ENCODE peak calls at places on chromosomes 2 and 18, in nine cellular contexts. R is adrenal gland, O is endodermal cell, I is heart left ventricle, F is transverse colon, Q is neural progenitor cell, H is GM13977, N is psoas muscle, V is left lung. C is an unnamed sample.

GRCh38 chr2:203567786-203568185 is 32.7 kb upstream of the RAPH1 start:
- DNase-seq in N (no peak), O (no peak), Q (no peak), I (no peak), R (no peak), H (no peak), V (no peak), F (no peak), C (no peak)

GRCh38 chr2:109448946-109449788 is 164.6 kb downstream of the SEPTIN10 start:
- DNase-seq in Q (no peak), H (no peak), V (no peak), I (peak), R (peak), O (peak), N (peak), F (peak), C (no peak)

GRCh38 chr2:20326163-20326780 is 24.4 kb downstream of the PUM2 start:
- DNase-seq in F (peak), N (no peak), Q (peak), H (peak), R (peak), V (no peak), O (peak), I (no peak), C (peak)

GRCh38 chr2:207317358-207317984 is 151.7 kb upstream of the KLF7 start:
- DNase-seq in H (no peak), V (no peak), Q (no peak), R (no peak), O (no peak), F (no peak), I (no peak), N (no peak), C (peak)

GRCh38 chr2:127003028-127003800 is 103.7 kb downstream of the BIN1 start:
- DNase-seq in I (no peak), V (no peak), H (no peak), N (no peak), F (peak), Q (peak), R (no peak), O (no peak), C (no peak)

GRCh38 chr2:182951948-182952663 is 85.7 kb upstream of the FRZB start:
- DNase-seq in O (no peak), H (peak), F (no peak), Q (no peak), I (no peak), V (no peak), R (no peak), N (no peak), C (no peak)

GRCh38 chr2:17107131-17107530 is 411.1 kb downstream of the RAD51AP2 start:
- DNase-seq in O (no peak), V (no peak), I (no peak), Q (no peak), R (no peak), F (no peak), H (no peak), N (no peak), C (peak)

GRCh38 chr18:2564373-2564772 is 6.9 kb downstream of the METTL4 start:
- DNase-seq in R (no peak), O (no peak), N (no peak), V (no peak), Q (no peak), I (no peak), F (no peak), H (no peak), C (no peak)

GRCh38 chr2:231413921-231414476 is 18.5 kb downstream of the B3GNT7 start:
- DNase-seq in O (no peak), Q (no peak), N (no peak), H (no peak), R (no peak), V (no peak), F (peak), I (no peak), C (no peak)

GRCh38 chr2:241965931-241966412 is 96.4 kb downstream of the RTP5 start:
- DNase-seq in O (peak), N (no peak), R (peak), V (no peak), H (peak), I (peak), F (peak), Q (peak), C (peak)

GRCh38 chr2:19579466-19579865 is 221.0 kb upstream of the OSR1 start:
- DNase-seq in F (no peak), O (no peak), R (no peak), V (no peak), H (no peak), I (no peak), Q (no peak), N (no peak), C (peak)

GRCh38 chr2:159086874-159087273 is 118.4 kb downstream of the TANC1 start:
- DNase-seq in N (no peak), F (no peak), I (no peak), O (no peak), Q (no peak), R (no peak), V (no peak), H (no peak), C (no peak)

GRCh38 chr2:86566158-86566827 is 3.0 kb upstream of the CHMP3 start:
- DNase-seq in F (no peak), Q (no peak), I (no peak), H (no peak), V (no peak), N (no peak), R (no peak), O (no peak), C (peak)

GRCh38 chr2:129080715-129081472 is 762.2 kb upstream of the HS6ST1 start:
- DNase-seq in R (no peak), F (no peak), I (no peak), Q (peak), O (peak), N (no peak), H (no peak), V (no peak), C (no peak)

GRCh38 chr2:10520154-10520553 is 72.0 kb upstream of the ODC1 start:
- DNase-seq in I (no peak), F (no peak), N (no peak), O (peak), R (no peak), Q (no peak), H (peak), V (no peak), C (no peak)

GRCh38 chr18:50870138-50870845 is 8.6 kb upstream of the ME2 start:
- DNase-seq in H (no peak), N (no peak), R (peak), V (no peak), F (peak), O (no peak), I (no peak), Q (no peak), C (peak)

GRCh38 chr2:47530105-47530504 is 127.1 kb downstream of the MSH2 start:
- DNase-seq in H (no peak), O (no peak), I (peak), R (no peak), F (no peak), V (no peak), Q (no peak), N (no peak), C (no peak)

GRCh38 chr2:59569124-59569523 is 984.3 kb downstream of the BCL11A start:
- DNase-seq in Q (no peak), N (no peak), R (no peak), O (no peak), I (no peak), V (no peak), F (no peak), H (no peak), C (no peak)

GRCh38 chr18:77086656-77087390 is 45.8 kb downstream of the MBP start:
- DNase-seq in R (no peak), H (no peak), O (peak), Q (peak), N (peak), I (peak), F (peak), V (no peak), C (peak)

DNA sequence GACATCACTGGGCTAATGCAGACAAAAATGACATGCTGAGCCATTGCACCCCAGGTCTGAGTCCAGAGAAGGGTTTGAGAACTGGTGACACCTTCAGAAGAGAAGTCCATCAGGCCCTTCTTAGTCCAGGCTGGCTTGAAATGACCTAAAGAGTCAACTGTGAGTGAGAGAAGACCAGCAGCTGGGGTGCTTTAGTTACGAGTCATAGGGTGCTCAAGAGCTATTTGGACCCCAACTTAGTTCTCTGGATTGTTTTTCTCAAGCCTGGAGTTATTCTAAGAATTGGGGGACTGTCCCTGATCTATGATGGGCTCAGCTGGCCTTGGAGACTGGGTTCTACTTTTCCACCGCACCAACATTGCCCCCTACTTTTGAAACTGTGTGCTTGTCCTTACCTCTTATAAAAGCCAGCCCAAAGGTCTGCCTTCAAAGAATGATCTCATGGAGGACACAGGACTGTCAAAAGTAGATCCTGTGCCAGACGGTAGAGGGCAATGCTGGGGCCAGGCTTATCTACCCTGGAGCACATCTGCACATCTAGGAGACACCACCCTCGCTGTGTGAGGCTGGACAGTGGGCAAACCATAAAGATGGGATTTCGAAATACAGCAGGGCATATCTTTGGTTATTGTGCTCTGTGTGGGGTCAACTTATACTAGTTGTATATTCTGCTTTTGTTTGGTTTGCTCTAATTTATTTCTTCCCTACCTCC is 333.0 kb upstream of the SLC14A2 start:
- DNase-seq in N (no peak), R (no peak), V (no peak), Q (no peak), H (peak), F (no peak), I (no peak), O (no peak), C (peak)
- TF ChIP-seq CTCF in N (no peak), R (no peak), V (no peak), Q (no peak), H (no peak), F (no peak), I (no peak), O (peak), C (no peak)

GRCh38 chr2:219003979-219004378 is 10.8 kb upstream of the CRYBA2 start:
- DNase-seq in H (no peak), Q (no peak), O (no peak), R (no peak), V (no peak), N (no peak), F (no peak), I (no peak), C (no peak)

GRCh38 chr2:219001100-219001576 is 7.9 kb upstream of the CRYBA2 start:
- DNase-seq in H (no peak), Q (no peak), V (no peak), R (no peak), N (no peak), O (peak), F (no peak), I (no peak), C (no peak)

GRCh38 chr2:219001577-219002394 is 8.6 kb upstream of the CRYBA2 start:
- DNase-seq in H (peak), I (no peak), Q (peak), N (no peak), O (peak), V (peak), F (peak), R (peak), C (no peak)

GRCh38 chr2:219003267-219003634 is 10.0 kb upstream of the CRYBA2 start:
- DNase-seq in H (no peak), V (no peak), R (no peak), Q (no peak), I (no peak), F (no peak), O (no peak), N (no peak), C (no peak)

GRCh38 chr2:219002395-219003266 is 9.4 kb upstream of the CRYBA2 start:
- DNase-seq in N (peak), F (peak), R (peak), H (no peak), O (peak), V (peak), Q (peak), I (no peak), C (no peak)
- TF ChIP-seq CTCF in N (peak), F (peak), R (no peak), H (peak), O (peak), V (peak), Q (peak), I (peak), C (peak)

GRCh38 chr18:43648002-43648401 is 370.7 kb upstream of the SYT4 start:
- DNase-seq in I (no peak), H (no peak), Q (no peak), F (no peak), O (no peak), R (no peak), V (no peak), N (no peak), C (peak)
- TF ChIP-seq CTCF in I (no peak), H (no peak), Q (no peak), F (no peak), O (peak), R (no peak), V (no peak), N (no peak), C (no peak)

GRCh38 chr2:3636586-3637310 is 21.3 kb upstream of the ALLC start:
- DNase-seq in N (no peak), Q (no peak), V (peak), F (no peak), H (no peak), O (peak), I (no peak), R (no peak), C (no peak)

GRCh38 chr2:3634631-3635091 is 23.3 kb upstream of the ALLC start:
- DNase-seq in N (no peak), O (peak), V (peak), Q (no peak), I (no peak), R (no peak), H (no peak), F (no peak), C (no peak)

GRCh38 chr2:3633982-3634630 is 23.9 kb upstream of the ALLC start:
- DNase-seq in R (no peak), V (peak), N (no peak), O (peak), I (no peak), F (no peak), Q (no peak), H (no peak), C (no peak)

GRCh38 chr2:3637311-3637675 is 20.7 kb upstream of the ALLC start:
- DNase-seq in H (no peak), O (peak), V (no peak), R (no peak), I (no peak), Q (no peak), F (no peak), N (no peak), C (no peak)

GRCh38 chr2:3635171-3636008 is 22.6 kb upstream of the ALLC start:
- DNase-seq in F (no peak), I (no peak), N (no peak), H (no peak), R (no peak), V (peak), O (peak), Q (no peak), C (no peak)
- TF ChIP-seq CTCF in F (no peak), I (no peak), N (no peak), H (no peak), R (no peak), V (no peak), O (no peak), Q (no peak), C (no peak)

DNA sequence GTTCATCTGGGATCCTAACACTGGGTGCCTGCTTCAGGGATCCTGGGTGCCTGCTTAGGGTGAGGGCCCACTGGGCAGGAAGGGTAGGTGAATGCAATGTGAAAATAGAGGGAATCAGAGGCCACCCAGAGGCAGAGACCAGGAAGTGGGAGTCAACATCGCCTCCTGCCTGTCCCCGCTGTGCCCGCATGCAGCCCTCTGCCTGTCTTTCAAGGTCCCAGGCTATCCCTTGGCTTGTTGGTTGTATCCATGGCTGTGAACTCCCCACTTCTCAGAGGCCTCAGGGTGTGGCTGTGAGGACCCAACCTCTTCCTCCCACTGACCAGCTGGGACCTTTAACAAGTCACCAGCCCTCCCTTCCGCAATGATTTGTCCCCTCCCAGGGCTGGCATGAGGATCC is 26.5 kb downstream of the PSD4 start:
- DNase-seq in H (no peak), O (peak), N (no peak), I (no peak), F (no peak), R (peak), V (peak), Q (peak), C (no peak)
- TF ChIP-seq CTCF in H (no peak), O (peak), N (no peak), I (no peak), F (no peak), R (peak), V (no peak), Q (peak), C (no peak)

GRCh38 chr2:191569025-191569424 is 108.9 kb upstream of the NABP1 start:
- DNase-seq in F (no peak), N (no peak), V (no peak), I (no peak), O (peak), H (no peak), Q (peak), R (no peak), C (no peak)
- TF ChIP-seq CTCF in F (no peak), N (no peak), V (no peak), I (no peak), O (peak), H (no peak), Q (no peak), R (no peak), C (no peak)

GRCh38 chr2:216661639-216662375 is 28.6 kb downstream of the IGFBP2 start:
- DNase-seq in V (no peak), I (no peak), N (no peak), R (no peak), F (no peak), O (no peak), H (no peak), Q (no peak), C (no peak)
- TF ChIP-seq CTCF in V (no peak), I (peak), N (no peak), R (no peak), F (no peak), O (no peak), H (no peak), Q (no peak), C (no peak)

DNA sequence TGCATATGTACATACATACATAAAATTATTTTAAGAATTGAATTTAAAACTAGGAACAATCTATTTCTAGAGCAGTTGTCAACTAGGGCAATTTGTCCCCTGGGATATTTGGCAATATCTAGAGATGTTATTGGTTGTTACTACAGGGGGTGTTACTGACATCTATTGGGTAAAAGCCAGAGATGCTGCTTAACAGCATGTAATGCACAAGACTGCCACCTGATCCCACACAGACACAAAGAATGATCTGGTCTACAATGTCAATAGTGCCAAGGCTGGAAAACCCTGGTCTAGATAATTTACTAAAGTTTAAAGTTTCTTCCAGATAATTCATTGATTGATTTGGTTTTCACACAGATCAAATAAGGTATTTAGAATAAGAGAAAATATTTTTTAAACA is 185.3 kb downstream of the NYAP2 start:
- DNase-seq in Q (peak), O (no peak), V (no peak), H (no peak), F (no peak), R (no peak), N (no peak), I (no peak), C (no peak)
- TF ChIP-seq CTCF in Q (no peak), O (peak), V (no peak), H (no peak), F (no peak), R (no peak), N (no peak), I (no peak), C (no peak)

GRCh38 chr2:240733803-240734495 is 42.3 kb downstream of the AQP12A start:
- DNase-seq in V (no peak), H (peak), O (no peak), I (no peak), R (no peak), F (no peak), Q (peak), N (no peak), C (no peak)
- TF ChIP-seq CTCF in V (no peak), H (peak), O (peak), I (no peak), R (no peak), F (no peak), Q (peak), N (no peak), C (no peak)

GRCh38 chr2:179991344-179991743 is 15.8 kb downstream of the CWC22 start:
- DNase-seq in F (no peak), H (no peak), I (no peak), O (peak), Q (peak), R (no peak), V (no peak), N (no peak), C (peak)
- TF ChIP-seq CTCF in F (no peak), H (peak), I (no peak), O (peak), Q (peak), R (no peak), V (no peak), N (no peak), C (peak)

C was measured in foreskin fibroblast.